ENCODE peak calls at places on chromosome 9, in seven cellular contexts. S is MCF 10A, U is endothelial cell, X is neural progenitor cell, H is EL, L is GM13977, G is Caki2. O is an unnamed sample.

GRCh38 chr9:126464694-126465441 is 138.2 kb downstream of the MVB12B start:
- DNase-seq in G (no peak), H (no peak), L (no peak), X (no peak), U (no peak), S (no peak), O (no peak)

GRCh38 chr9:120854596-120855327 is 12.0 kb upstream of the PSMD5 start:
- DNase-seq in H (no peak), L (no peak), G (no peak), S (no peak), U (no peak), X (no peak), O (no peak)

GRCh38 chr9:89814340-89815040 is 209.7 kb downstream of the GADD45G start:
- DNase-seq in X (peak), L (no peak), S (no peak), G (no peak), H (no peak), U (no peak), O (peak)

GRCh38 chr9:91714020-91714721 is 235.9 kb downstream of the ROR2 start:
- DNase-seq in X (peak), G (peak), U (peak), L (no peak), S (peak), H (peak), O (peak)

GRCh38 chr9:36191290-36191645 is 547 bp downstream of the CLTA start:
- DNase-seq in S (peak), X (peak), H (peak), L (no peak), G (no peak), U (peak), O (no peak)

GRCh38 chr9:99579964-99580363 is 241.7 kb upstream of the NR4A3 start:
- DNase-seq in G (no peak), S (no peak), U (no peak), L (no peak), X (no peak), H (no peak), O (no peak)

GRCh38 chr9:134186471-134187109 is 22.2 kb upstream of the RNU6ATAC start:
- DNase-seq in H (no peak), G (no peak), U (no peak), S (no peak), X (no peak), L (no peak), O (peak)

GRCh38 chr9:93131599-93132286 is 2.3 kb downstream of the NINJ1 start:
- DNase-seq in H (no peak), U (no peak), G (no peak), X (no peak), S (no peak), L (no peak), O (no peak)

GRCh38 chr9:122857810-122858209 is 29.4 kb upstream of the PDCL start:
- DNase-seq in X (no peak), H (no peak), S (no peak), L (no peak), G (no peak), U (no peak), O (no peak)

GRCh38 chr9:126389958-126390357 is 63.3 kb downstream of the MVB12B start:
- DNase-seq in G (no peak), U (no peak), H (no peak), L (no peak), S (no peak), X (no peak), O (no peak)

GRCh38 chr9:3567988-3568387 is 42.2 kb upstream of the RFX3 start:
- DNase-seq in L (no peak), H (no peak), G (no peak), S (no peak), U (no peak), X (no peak), O (no peak)

GRCh38 chr9:125446581-125447094 is 185.0 kb downstream of the GAPVD1 start:
- DNase-seq in U (no peak), G (no peak), S (no peak), H (no peak), X (peak), L (peak), O (no peak)

GRCh38 chr9:29285818-29286217 is 1712.5 kb upstream of the C9orf72 start:
- DNase-seq in G (no peak), U (no peak), X (peak), S (peak), L (no peak), H (peak), O (no peak)

GRCh38 chr9:136333486-136333885 is 6.1 kb downstream of the GPSM1 start:
- DNase-seq in H (no peak), U (no peak), L (no peak), X (no peak), G (no peak), S (no peak), O (no peak)

GRCh38 chr9:79390077-79390673 is 181.6 kb upstream of the TLE4 start:
- DNase-seq in S (peak), H (peak), G (no peak), X (no peak), L (no peak), U (no peak), O (no peak)

GRCh38 chr9:20270176-20270575 is 352.1 kb downstream of the MLLT3 start:
- DNase-seq in S (no peak), H (no peak), L (no peak), G (no peak), U (no peak), X (no peak), O (no peak)

GRCh38 chr9:110479481-110479880 is 100.1 kb downstream of the SVEP1 start:
- DNase-seq in S (no peak), G (no peak), L (no peak), H (no peak), X (no peak), U (no peak), O (no peak)

GRCh38 chr9:87336914-87337333 is 160.7 kb upstream of the DAPK1 start:
- DNase-seq in H (peak), X (peak), L (peak), S (peak), U (no peak), G (no peak), O (no peak)

GRCh38 chr9:111179577-111179976 is 141.3 kb upstream of the LPAR1 start:
- DNase-seq in S (no peak), U (no peak), L (no peak), G (no peak), X (no peak), H (no peak), O (no peak)

GRCh38 chr9:73426226-73426625 is 274.6 kb downstream of the ANXA1 start:
- DNase-seq in G (no peak), H (no peak), X (peak), U (no peak), L (no peak), S (no peak), O (no peak)

GRCh38 chr9:136090060-136090735 is 4.9 kb downstream of the NACC2 start:
- DNase-seq in S (no peak), G (no peak), L (no peak), H (no peak), X (peak), U (no peak), O (no peak)

GRCh38 chr9:97710356-97711222 is 13.4 kb upstream of the XPA start:
- DNase-seq in H (peak), L (peak), G (peak), S (peak), X (peak), U (peak), O (peak)

GRCh38 chr9:95171001-95171400 is 146.5 kb downstream of the FANCC start:
- DNase-seq in U (no peak), S (peak), H (peak), X (no peak), G (peak), L (peak), O (no peak)

GRCh38 chr9:129263836-129264235 is 85.8 kb upstream of the IER5L start:
- DNase-seq in X (no peak), H (no peak), L (no peak), U (no peak), S (no peak), G (no peak), O (no peak)

GRCh38 chr9:137838576-137838975 is 39.0 kb upstream of the CACNA1B start:
- DNase-seq in U (no peak), G (no peak), X (no peak), S (no peak), H (no peak), L (no peak), O (no peak)

O was measured in glutamatergic neuron.